ENCODE peak calls at places on chromosomes 5 and 9, in nine cellular contexts. F is NCI-H1092; A is amniotic stem cell; Q is NCI-H1105 treated with DMSO at 0.1 percent for 48 hours; W is NCI-H774; J is activated CD4-positive, alpha-beta T cell treated with anti-CD3 and anti-CD28 coated beads for 24 hours; N is NCI-H1694 treated with DMSO at 0.1 percent for 48 hours; B is esophagus squamous epithelium; L is SW480. U is an unnamed sample.

GRCh38 chr9:134330590-134330989 is 4.3 kb downstream of the RXRA start:
- DNase-seq in A (no peak), J (no peak), F (no peak), L (no peak), B (no peak), W (no peak), Q (no peak), N (no peak), U (no peak)

GRCh38 chr5:158061451-158061850 is 202.5 kb upstream of the CLINT1 start:
- DNase-seq in B (no peak), J (no peak), Q (no peak), F (no peak), W (no peak), L (no peak), N (no peak), A (no peak), U (no peak)

GRCh38 chr5:96968614-96969013 is 32.7 kb downstream of the LNPEP start:
- DNase-seq in N (no peak), Q (no peak), J (no peak), B (no peak), W (no peak), L (peak), A (no peak), F (no peak), U (no peak)

GRCh38 chr5:156913719-156914370 is 49.2 kb downstream of the TIMD4 start:
- DNase-seq in F (peak), A (no peak), W (peak), B (no peak), N (no peak), J (no peak), L (no peak), Q (peak), U (no peak)

GRCh38 chr9:94865599-94866456 is 139.3 kb downstream of the AOPEP start:
- DNase-seq in F (peak), L (peak), J (no peak), W (no peak), N (no peak), Q (no peak), B (no peak), A (no peak), U (no peak)

GRCh38 chr9:5622019-5622418 is 6.9 kb upstream of the RIC1 start:
- DNase-seq in A (no peak), B (no peak), N (no peak), L (no peak), Q (no peak), J (no peak), W (no peak), F (no peak), U (no peak)

GRCh38 chr5:72624641-72625236 is 117.5 kb upstream of the ZNF366 start:
- DNase-seq in Q (no peak), N (no peak), F (no peak), L (peak), A (no peak), B (no peak), J (no peak), W (no peak), U (no peak)

GRCh38 chr5:102860035-102860434 is 104.9 kb downstream of the PAM start:
- DNase-seq in N (no peak), L (no peak), A (no peak), J (no peak), F (no peak), W (no peak), Q (no peak), B (no peak), U (no peak)

GRCh38 chr9:95425910-95426551 is 90.7 kb downstream of the PTCH1 start:
- DNase-seq in B (no peak), L (peak), Q (no peak), F (peak), N (no peak), J (no peak), A (no peak), W (no peak), U (no peak)

GRCh38 chr5:141211-141610 is 49.2 kb downstream of the PLEKHG4B start:
- DNase-seq in W (no peak), F (no peak), L (no peak), J (no peak), N (no peak), A (no peak), Q (no peak), B (no peak), U (no peak)

GRCh38 chr5:39231705-39232525 is 12.6 kb upstream of the FYB1 start:
- DNase-seq in W (no peak), J (no peak), L (no peak), Q (no peak), A (no peak), B (no peak), N (no peak), F (no peak), U (no peak)

GRCh38 chr5:149863830-149864229 is 80.8 kb downstream of the PDE6A start:
- DNase-seq in W (no peak), L (no peak), J (no peak), B (no peak), A (no peak), N (no peak), F (no peak), Q (no peak), U (no peak)

GRCh38 chr9:38687992-38688391 is 31.9 kb downstream of the FAM240B start:
- DNase-seq in Q (no peak), N (no peak), F (no peak), A (no peak), B (no peak), W (no peak), J (no peak), L (no peak), U (no peak)

GRCh38 chr5:78483809-78484521 is 123.5 kb downstream of the SCAMP1 start:
- DNase-seq in A (no peak), J (no peak), Q (no peak), W (no peak), F (no peak), L (no peak), B (no peak), N (no peak), U (no peak)

GRCh38 chr9:135963938-135964337 is 2.8 kb upstream of the UBAC1 start:
- DNase-seq in B (no peak), F (no peak), J (no peak), A (no peak), N (no peak), Q (no peak), L (no peak), W (no peak), U (no peak)

GRCh38 chr5:23208959-23209431 is 298.4 kb upstream of the PRDM9 start:
- DNase-seq in B (no peak), F (peak), N (peak), W (peak), A (no peak), Q (no peak), J (no peak), L (peak), U (peak)

GRCh38 chr9:126378761-126379160 is 52.1 kb downstream of the MVB12B start:
- DNase-seq in B (no peak), W (no peak), F (no peak), L (no peak), A (no peak), Q (no peak), J (no peak), N (no peak), U (no peak)

GRCh38 chr5:177426566-177427210 is at the start of gene GRK6:
- DNase-seq in J (no peak), N (no peak), L (peak), F (no peak), A (no peak), W (peak), Q (no peak), B (no peak), U (no peak)

GRCh38 chr9:82333671-82334070 is 345.1 kb downstream of the SPATA31D1 start:
- DNase-seq in J (no peak), Q (no peak), A (no peak), F (no peak), B (no peak), L (no peak), W (no peak), N (no peak), U (no peak)

U was measured in NCI-H1048.